ENCODE peak calls at places on chromosomes 1 and 21, in ten cellular contexts. T is IMR-90; V is central memory CD8-positive, alpha-beta T cell; X is Peyer's patch; H is AG08396; R is upper lobe of left lung; L is activated CD8-positive, alpha-beta memory T cell treated with anti-CD3 and anti-CD28 coated beads for 48 hours; S is KG1; O is myocyte; B is left cardiac atrium. J is an unnamed sample.

GRCh38 chr1:234774971-234775370 is 165.0 kb upstream of the IRF2BP2 start:
- DNase-seq in O (peak; percentile 95), X (no peak), B (no peak), R (no peak), V (no peak), H (no peak), T (no peak), S (no peak), L (no peak), J (no peak)

GRCh38 chr1:190864013-190864610 is 386.4 kb upstream of the BRINP3 start:
- DNase-seq in X (no peak), S (no peak), O (peak; percentile 26), T (no peak), B (no peak), H (no peak), R (no peak), L (no peak), V (no peak), J (no peak)

GRCh38 chr1:61797045-61797755 is 54.9 kb downstream of the PATJ start:
- DNase-seq in X (no peak), O (no peak), H (no peak), L (no peak), R (no peak), V (no peak), T (peak; percentile 5), B (no peak), S (no peak), J (peak; percentile 35)

GRCh38 chr1:201347498-201348210 is 29.8 kb downstream of the TNNT2 start:
- DNase-seq in S (no peak), H (no peak), X (no peak), L (no peak), O (no peak), V (no peak), R (no peak), B (no peak), T (no peak), J (no peak)

GRCh38 chr1:223023863-223024262 is 119.2 kb downstream of the TLR5 start:
- DNase-seq in L (no peak), T (no peak), R (no peak), V (no peak), O (no peak), B (no peak), S (no peak), X (no peak), H (no peak), J (no peak)

GRCh38 chr1:170360601-170361000 is 171.4 kb upstream of the GORAB start:
- DNase-seq in S (no peak), L (no peak), V (no peak), X (no peak), B (no peak), T (no peak), R (no peak), O (no peak), H (no peak), J (peak; percentile 11)

GRCh38 chr1:31678681-31679080 is 25.1 kb downstream of the COL16A1 start:
- DNase-seq in V (no peak), B (no peak), T (no peak), R (no peak), H (no peak), X (no peak), O (no peak), L (no peak), S (no peak), J (no peak)

GRCh38 chr1:92619466-92620189 is 132.9 kb upstream of the GFI1 start:
- DNase-seq in H (no peak), L (no peak), R (no peak), T (no peak), V (no peak), X (no peak), O (no peak), B (no peak), S (no peak), J (no peak)

GRCh38 chr21:43267391-43268085 is 98.7 kb downstream of the CRYAA start:
- DNase-seq in L (no peak), B (peak; percentile 15), V (no peak), T (no peak), O (peak; percentile 92), R (peak; percentile 52), X (no peak), H (no peak), S (no peak), J (no peak)

GRCh38 chr1:116310172-116310571 is 62.9 kb upstream of the ATP1A1 start:
- DNase-seq in L (no peak), H (no peak), B (no peak), X (no peak), S (no peak), R (no peak), O (no peak), V (no peak), T (no peak), J (no peak)

GRCh38 chr1:160130486-160130885 is 14.9 kb downstream of the ATP1A2 start:
- DNase-seq in S (no peak), B (no peak), L (no peak), O (no peak), V (no peak), R (no peak), H (no peak), X (no peak), T (no peak), J (no peak)

GRCh38 chr1:8460132-8460544 is 142.2 kb downstream of the SLC45A1 start:
- DNase-seq in L (no peak), O (peak; percentile 30), X (no peak), B (no peak), T (no peak), H (peak; percentile 25), S (no peak), V (no peak), R (no peak), J (no peak)

GRCh38 chr1:166283190-166283589 is 116.4 kb upstream of the FAM78B start:
- DNase-seq in O (no peak), R (no peak), X (no peak), H (no peak), B (no peak), S (no peak), T (no peak), V (no peak), L (no peak), J (no peak)

GRCh38 chr1:150127868-150128267 is 21.8 kb upstream of the PLEKHO1 start:
- DNase-seq in O (no peak), B (no peak), T (peak; percentile 33), X (no peak), R (no peak), H (no peak), L (no peak), V (no peak), S (no peak), J (no peak)

GRCh38 chr1:183931646-183932271 is 105.8 kb downstream of the COLGALT2 start:
- DNase-seq in L (no peak), T (no peak), B (no peak), S (no peak), V (no peak), H (no peak), R (no peak), X (no peak), O (no peak), J (no peak)

GRCh38 chr1:33366766-33367487 is 46.0 kb upstream of the A3GALT2 start:
- DNase-seq in O (no peak), T (no peak), X (no peak), R (peak; percentile 58), L (no peak), V (no peak), B (no peak), S (no peak), H (no peak), J (no peak)

GRCh38 chr1:65114312-65114711 is 33.7 kb upstream of the AK4 start:
- DNase-seq in H (no peak), B (peak; percentile 52), S (no peak), L (no peak), R (no peak), V (no peak), O (peak; percentile 18), T (no peak), X (no peak), J (no peak)

GRCh38 chr1:66294692-66295384 is 239.1 kb upstream of the SGIP1 start:
- DNase-seq in T (peak; percentile 70), S (no peak), B (no peak), X (no peak), V (no peak), O (no peak), R (no peak), L (no peak), H (no peak), J (peak; percentile 29)

GRCh38 chr1:64050601-64051000 is 152.8 kb upstream of the UBE2U start:
- DNase-seq in O (no peak), B (no peak), T (no peak), R (no peak), V (no peak), S (no peak), H (no peak), L (no peak), X (no peak), J (no peak)

GRCh38 chr1:24981632-24982007 is 51.5 kb upstream of the RUNX3 start:
- DNase-seq in H (no peak), L (no peak), V (no peak), T (no peak), O (no peak), R (no peak), B (no peak), X (no peak), S (no peak), J (no peak)

GRCh38 chr1:206933333-206933945 is 11.7 kb upstream of the FCMR start:
- DNase-seq in T (no peak), V (peak; percentile 61), H (peak; percentile 41), X (peak; percentile 87), R (no peak), O (peak; percentile 28), L (no peak), S (no peak), B (peak; percentile 35), J (no peak)

GRCh38 chr21:15140321-15141019 is 75.7 kb upstream of the NRIP1 start:
- DNase-seq in R (no peak), B (peak; percentile 30), L (no peak), O (no peak), V (no peak), H (no peak), T (no peak), X (no peak), S (no peak), J (no peak)